ENCODE peak calls at places on chromosomes 6 and 20, in six cellular contexts. E is AG04450; N is memory B cell; A is EH; X is stimulated activated naive CD8-positive, alpha-beta T cell treated with anti-CD3 and anti-CD28 coated beads, Interleukin-15, Interleukin-2, amounts not matched to agents 100 U/mL and 50 U/mL, for 24 hours; F is AG08396. P is an unnamed sample.

GRCh38 chr6:7604003-7604402 is 14.0 kb downstream of the SNRNP48 start:
- DNase-seq in E (no peak), N (no peak), A (no peak), X (no peak), F (no peak), P (no peak)

GRCh38 chr6:152378154-152378553 is 259.0 kb downstream of the SYNE1 start:
- DNase-seq in E (no peak), N (no peak), A (peak; percentile 81), X (no peak), F (no peak), P (no peak)

GRCh38 chr20:59652381-59652780 is 48.0 kb downstream of the PHACTR3 start:
- DNase-seq in E (no peak), N (no peak), A (no peak), X (no peak), F (no peak), P (no peak)

GRCh38 chr6:81713205-81713604 is 39.3 kb downstream of the TENT5A start:
- DNase-seq in E (no peak), N (no peak), A (no peak), X (no peak), F (no peak), P (no peak)

GRCh38 chr6:31795616-31796298 is at the start of gene VARS1:
- DNase-seq in E (peak; percentile 62), N (peak; percentile 97), A (peak; percentile 93), X (peak; percentile 92), F (peak; percentile 97), P (peak; percentile 89)

GRCh38 chr6:37987008-37987407 is 167.5 kb downstream of the ZFAND3 start:
- DNase-seq in E (no peak), N (no peak), A (peak; percentile 65), X (peak; percentile 22), F (peak; percentile 28), P (no peak)

GRCh38 chr20:25280574-25281535 is 33.0 kb downstream of the PYGB start:
- DNase-seq in E (no peak), N (no peak), A (no peak), X (no peak), F (no peak), P (peak; percentile 12)

GRCh38 chr6:97841763-97842162 is 558.7 kb upstream of the MMS22L start:
- DNase-seq in E (no peak), N (no peak), A (no peak), X (no peak), F (no peak), P (no peak)

GRCh38 chr6:139303176-139303575 is 11.4 kb upstream of the TXLNB start:
- DNase-seq in E (peak; percentile 65), N (no peak), A (no peak), X (no peak), F (no peak), P (no peak)

GRCh38 chr6:69580696-69581095 is 216.1 kb downstream of the LMBRD1 start:
- DNase-seq in E (no peak), N (no peak), A (no peak), X (no peak), F (no peak), P (no peak)

GRCh38 chr6:17519120-17519519 is 81.0 kb upstream of the FAM8A1 start:
- DNase-seq in E (no peak), N (no peak), A (no peak), X (no peak), F (peak; percentile 31), P (no peak)

GRCh38 chr6:166806962-166807757 is 149.2 kb downstream of the RNASET2 start:
- DNase-seq in E (no peak), N (no peak), A (no peak), X (no peak), F (no peak), P (no peak)

GRCh38 chr20:42191140-42191860 is 573.1 kb upstream of the CHD6 start:
- DNase-seq in E (no peak), N (no peak), A (no peak), X (no peak), F (no peak), P (no peak)

GRCh38 chr20:5215592-5216304 is 88.9 kb downstream of the CDS2 start:
- DNase-seq in E (no peak), N (no peak), A (peak; percentile 81), X (no peak), F (no peak), P (no peak)

GRCh38 chr6:2914318-2914660 is 11.2 kb upstream of the SERPINB9 start:
- DNase-seq in E (no peak), N (no peak), A (no peak), X (no peak), F (no peak), P (no peak)

GRCh38 chr20:4167261-4168004 is 152.1 kb upstream of the RNF24 start:
- DNase-seq in E (no peak), N (no peak), A (no peak), X (no peak), F (no peak), P (no peak)

GRCh38 chr20:43949741-43950618 is 35.3 kb downstream of the TOX2 start:
- DNase-seq in E (no peak), N (no peak), A (peak; percentile 42), X (peak; percentile 77), F (no peak), P (no peak)

GRCh38 chr6:85389180-85389797 is 60.6 kb upstream of the NT5E start:
- DNase-seq in E (no peak), N (no peak), A (no peak), X (peak; percentile 54), F (no peak), P (no peak)

GRCh38 chr6:165985926-165986646 is 181.6 kb downstream of the TBXT start:
- DNase-seq in E (no peak), N (no peak), A (no peak), X (no peak), F (no peak), P (no peak)

GRCh38 chr6:6857528-6857927 is 250.2 kb upstream of the RREB1 start:
- DNase-seq in E (no peak), N (no peak), A (no peak), X (no peak), F (no peak), P (no peak)

GRCh38 chr6:38146021-38146657 is 326.6 kb downstream of the ZFAND3 start:
- DNase-seq in E (no peak), N (no peak), A (no peak), X (no peak), F (no peak), P (no peak)

GRCh38 chr6:89581669-89582068 is 56.9 kb downstream of the LYRM2 start:
- DNase-seq in E (no peak), N (no peak), A (no peak), X (no peak), F (no peak), P (no peak)

GRCh38 chr6:96156425-96156824 is 140.7 kb downstream of the FUT9 start:
- DNase-seq in E (no peak), N (no peak), A (no peak), X (no peak), F (no peak), P (no peak)

GRCh38 chr6:109238405-109238804 is 143.1 kb downstream of the CEP57L1 start:
- DNase-seq in E (no peak), N (no peak), A (no peak), X (no peak), F (no peak), P (no peak)

GRCh38 chr6:34305982-34306702 is 57.3 kb upstream of the SMIM29 start:
- DNase-seq in E (no peak), N (no peak), A (peak; percentile 24), X (no peak), F (no peak), P (no peak)

GRCh38 chr6:29527564-29527963 is 32.0 kb downstream of the UBD start:
- DNase-seq in E (no peak), N (no peak), A (no peak), X (no peak), F (no peak), P (no peak)

P was measured in activated B cell treated with CpG ODN at 0.5 μM for 24 hours.